ENCODE peak calls at places on chromosome 13, in six cellular contexts. A, X, W, N, B and K are unnamed samples.
A peak's percentile ranks its signal among the peaks of the same experiment; 100 is the strongest.

GRCh38 chr13:28958018-28958417 is 137.9 kb downstream of the MTUS2 start:
- DNase-seq in W (no peak), A (no peak), X (no peak), N (no peak), B (no peak), K (no peak)

GRCh38 chr13:112996671-112997091 is 27.7 kb downstream of the MCF2L start:
- DNase-seq in X (no peak), B (no peak), N (no peak), A (no peak), W (no peak), K (no peak)

GRCh38 chr13:21528616-21529015 is 69.5 kb upstream of the ZDHHC20 start:
- DNase-seq in A (no peak), X (no peak), B (peak; percentile 46), W (no peak), N (no peak), K (no peak)

GRCh38 chr13:107807306-107808073 is 407.8 kb downstream of the LIG4 start:
- DNase-seq in N (no peak), B (peak; percentile 9), W (no peak), A (no peak), X (no peak), K (no peak)

GRCh38 chr13:78147905-78148304 is 229.3 kb upstream of the EDNRB start:
- DNase-seq in N (no peak), B (peak; percentile 88), A (no peak), X (peak; percentile 76), W (no peak), K (no peak)

GRCh38 chr13:79936368-79937136 is 404.4 kb downstream of the SPRY2 start:
- DNase-seq in A (no peak), B (peak; percentile 100), X (peak; percentile 99), N (no peak), W (peak; percentile 30), K (peak; percentile 28)

GRCh38 chr13:60754691-60755090 is 357.7 kb downstream of the TDRD3 start:
- DNase-seq in A (no peak), X (no peak), W (no peak), N (no peak), B (no peak), K (no peak)

GRCh38 chr13:109778102-109778542 is 8.3 kb downstream of the IRS2 start:
- DNase-seq in X (no peak), N (no peak), B (peak; percentile 88), A (no peak), W (no peak), K (no peak)

GRCh38 chr13:104571161-104571889 is 1505.1 kb upstream of the SLC10A2 start:
- DNase-seq in B (peak; percentile 96), X (peak; percentile 4), W (peak; percentile 86), N (no peak), A (peak; percentile 6), K (peak; percentile 62)

GRCh38 chr13:49527123-49527522 is 31.4 kb downstream of the PHF11 start:
- DNase-seq in N (no peak), A (peak; percentile 66), W (no peak), B (no peak), X (no peak), K (no peak)

GRCh38 chr13:79585033-79585432 is 104.1 kb downstream of the NDFIP2 start:
- DNase-seq in X (no peak), B (no peak), N (no peak), W (no peak), A (no peak), K (no peak)

GRCh38 chr13:100129605-100130004 is 40.7 kb downstream of the PCCA start:
- DNase-seq in N (no peak), W (no peak), A (no peak), X (no peak), B (peak; percentile 46), K (peak; percentile 23)

GRCh38 chr13:111187879-111188643 is 73.0 kb downstream of the ARHGEF7 start:
- DNase-seq in A (no peak), W (no peak), B (peak; percentile 63), N (no peak), X (no peak), K (no peak)

GRCh38 chr13:83325454-83325853 is 556.8 kb downstream of the SLITRK1 start:
- DNase-seq in N (no peak), B (no peak), W (no peak), A (no peak), X (no peak), K (no peak)

GRCh38 chr13:51453308-51453958 is 597 bp upstream of the INTS6 start:
- DNase-seq in B (peak; percentile 81), N (peak; percentile 83), W (peak; percentile 77), X (peak; percentile 95), A (peak; percentile 82), K (peak; percentile 90)

GRCh38 chr13:93624371-93624777 is 397.8 kb downstream of the GPC6 start:
- DNase-seq in X (no peak), B (no peak), A (no peak), N (no peak), W (no peak), K (no peak)

GRCh38 chr13:91739751-91740150 is 341.3 kb downstream of the GPC5 start:
- DNase-seq in B (no peak), W (no peak), A (no peak), X (no peak), N (no peak), K (no peak)

GRCh38 chr13:31207630-31208549 is 8.1 kb downstream of the B3GLCT start:
- DNase-seq in A (no peak), B (no peak), X (no peak), N (no peak), W (no peak), K (no peak)

GRCh38 chr13:44380404-44381165 is 7.0 kb downstream of the SERP2 start:
- DNase-seq in N (no peak), W (no peak), B (no peak), A (no peak), X (no peak), K (no peak)

GRCh38 chr13:27355894-27356293 is 68.5 kb upstream of the GTF3A start:
- DNase-seq in N (no peak), X (no peak), W (no peak), A (no peak), B (no peak), K (no peak)

GRCh38 chr13:42211704-42212103 is 60.2 kb upstream of the AKAP11 start:
- DNase-seq in N (no peak), W (no peak), B (peak; percentile 42), A (no peak), X (no peak), K (no peak)